ENCODE peak calls at places on chromosomes 7 and 10, in nine cellular contexts. One of them, this sample, is unnamed.

GRCh38 chr7:157832866-157833607 is 496.2 kb downstream of the DNAJB6 start:
- DNase-seq in HEK293T: no peak
- DNase-seq in activated naive CD8-positive, alpha-beta T cell treated with anti-CD3 and anti-CD28 coated beads for 36 hours: no peak
- DNase-seq in ELR: no peak
- DNase-seq in naive thymus-derived CD4-positive, alpha-beta T cell: no peak
- DNase-seq in HCT116: no peak
- DNase-seq in HTR-8/SVneo: no peak
- DNase-seq in GM13977: no peak
- DNase-seq in Daoy: no peak
- DNase-seq in this sample: no peak

GRCh38 chr7:41134242-41134872 is 568.5 kb downstream of the INHBA start:
- DNase-seq in HEK293T: no peak
- DNase-seq in activated naive CD8-positive, alpha-beta T cell treated with anti-CD3 and anti-CD28 coated beads for 36 hours: no peak
- DNase-seq in ELR: peak
- DNase-seq in naive thymus-derived CD4-positive, alpha-beta T cell: no peak
- DNase-seq in HCT116: no peak
- DNase-seq in HTR-8/SVneo: peak
- DNase-seq in GM13977: peak
- DNase-seq in Daoy: peak
- DNase-seq in this sample: no peak

GRCh38 chr7:25708211-25708610 is 443.8 kb upstream of the NFE2L3 start:
- DNase-seq in HEK293T: no peak
- DNase-seq in activated naive CD8-positive, alpha-beta T cell treated with anti-CD3 and anti-CD28 coated beads for 36 hours: no peak
- DNase-seq in ELR: no peak
- DNase-seq in naive thymus-derived CD4-positive, alpha-beta T cell: no peak
- DNase-seq in HCT116: no peak
- DNase-seq in HTR-8/SVneo: no peak
- DNase-seq in GM13977: no peak
- DNase-seq in Daoy: no peak
- DNase-seq in this sample: no peak

GRCh38 chr10:124894569-124895215 is 47.2 kb upstream of the ZRANB1 start:
- DNase-seq in HEK293T: no peak
- DNase-seq in activated naive CD8-positive, alpha-beta T cell treated with anti-CD3 and anti-CD28 coated beads for 36 hours: no peak
- DNase-seq in ELR: peak
- DNase-seq in naive thymus-derived CD4-positive, alpha-beta T cell: no peak
- DNase-seq in HCT116: no peak
- DNase-seq in HTR-8/SVneo: no peak
- DNase-seq in GM13977: no peak
- DNase-seq in Daoy: no peak
- DNase-seq in this sample: no peak

GRCh38 chr10:29947701-29948060 is 111.7 kb downstream of the JCAD start:
- DNase-seq in HEK293T: no peak
- DNase-seq in activated naive CD8-positive, alpha-beta T cell treated with anti-CD3 and anti-CD28 coated beads for 36 hours: no peak
- DNase-seq in ELR: peak
- DNase-seq in naive thymus-derived CD4-positive, alpha-beta T cell: no peak
- DNase-seq in HCT116: no peak
- DNase-seq in HTR-8/SVneo: no peak
- DNase-seq in GM13977: no peak
- DNase-seq in Daoy: no peak
- DNase-seq in this sample: peak

GRCh38 chr10:93512565-93512964 is 16.2 kb downstream of the CEP55 start:
- DNase-seq in HEK293T: no peak
- DNase-seq in activated naive CD8-positive, alpha-beta T cell treated with anti-CD3 and anti-CD28 coated beads for 36 hours: no peak
- DNase-seq in ELR: peak
- DNase-seq in naive thymus-derived CD4-positive, alpha-beta T cell: no peak
- DNase-seq in HCT116: no peak
- DNase-seq in HTR-8/SVneo: no peak
- DNase-seq in GM13977: no peak
- DNase-seq in Daoy: peak
- DNase-seq in this sample: peak

GRCh38 chr7:82230826-82231581 is 212.6 kb downstream of the CACNA2D1 start:
- DNase-seq in HEK293T: no peak
- DNase-seq in activated naive CD8-positive, alpha-beta T cell treated with anti-CD3 and anti-CD28 coated beads for 36 hours: no peak
- DNase-seq in ELR: no peak
- DNase-seq in naive thymus-derived CD4-positive, alpha-beta T cell: no peak
- DNase-seq in HCT116: no peak
- DNase-seq in HTR-8/SVneo: no peak
- DNase-seq in GM13977: no peak
- DNase-seq in Daoy: no peak
- DNase-seq in this sample: no peak

GRCh38 chr7:130880668-130881067 is 146.7 kb upstream of the KLF14 start:
- DNase-seq in HEK293T: no peak
- DNase-seq in activated naive CD8-positive, alpha-beta T cell treated with anti-CD3 and anti-CD28 coated beads for 36 hours: no peak
- DNase-seq in ELR: peak
- DNase-seq in naive thymus-derived CD4-positive, alpha-beta T cell: no peak
- DNase-seq in HCT116: no peak
- DNase-seq in HTR-8/SVneo: no peak
- DNase-seq in GM13977: no peak
- DNase-seq in Daoy: no peak
- DNase-seq in this sample: no peak

GRCh38 chr7:139696547-139696946 is 81.3 kb downstream of the HIPK2 start:
- DNase-seq in HEK293T: no peak
- DNase-seq in activated naive CD8-positive, alpha-beta T cell treated with anti-CD3 and anti-CD28 coated beads for 36 hours: no peak
- DNase-seq in ELR: no peak
- DNase-seq in naive thymus-derived CD4-positive, alpha-beta T cell: peak
- DNase-seq in HCT116: no peak
- DNase-seq in HTR-8/SVneo: no peak
- DNase-seq in GM13977: peak
- DNase-seq in Daoy: no peak
- DNase-seq in this sample: no peak

GRCh38 chr10:14971867-14972448 is 12.8 kb downstream of the MEIG1 start:
- DNase-seq in HEK293T: no peak
- DNase-seq in activated naive CD8-positive, alpha-beta T cell treated with anti-CD3 and anti-CD28 coated beads for 36 hours: peak
- DNase-seq in ELR: peak
- DNase-seq in naive thymus-derived CD4-positive, alpha-beta T cell: peak
- DNase-seq in HCT116: no peak
- DNase-seq in HTR-8/SVneo: no peak
- DNase-seq in GM13977: no peak
- DNase-seq in Daoy: peak
- DNase-seq in this sample: peak

GRCh38 chr10:71431945-71432905 is 35.5 kb downstream of the CDH23 start:
- DNase-seq in HEK293T: no peak
- DNase-seq in activated naive CD8-positive, alpha-beta T cell treated with anti-CD3 and anti-CD28 coated beads for 36 hours: no peak
- DNase-seq in ELR: peak
- DNase-seq in naive thymus-derived CD4-positive, alpha-beta T cell: no peak
- DNase-seq in HCT116: no peak
- DNase-seq in HTR-8/SVneo: no peak
- DNase-seq in GM13977: no peak
- DNase-seq in Daoy: no peak
- DNase-seq in this sample: no peak

GRCh38 chr10:85786401-85786899 is 580.1 kb downstream of the GRID1 start:
- DNase-seq in HEK293T: peak
- DNase-seq in activated naive CD8-positive, alpha-beta T cell treated with anti-CD3 and anti-CD28 coated beads for 36 hours: no peak
- DNase-seq in ELR: no peak
- DNase-seq in naive thymus-derived CD4-positive, alpha-beta T cell: no peak
- DNase-seq in HCT116: peak
- DNase-seq in HTR-8/SVneo: no peak
- DNase-seq in GM13977: no peak
- DNase-seq in Daoy: no peak
- DNase-seq in this sample: no peak

GRCh38 chr7:33698006-33698405 is 207.3 kb upstream of the BMPER start:
- DNase-seq in HEK293T: no peak
- DNase-seq in activated naive CD8-positive, alpha-beta T cell treated with anti-CD3 and anti-CD28 coated beads for 36 hours: no peak
- DNase-seq in ELR: peak
- DNase-seq in naive thymus-derived CD4-positive, alpha-beta T cell: no peak
- DNase-seq in HCT116: no peak
- DNase-seq in HTR-8/SVneo: no peak
- DNase-seq in GM13977: no peak
- DNase-seq in Daoy: peak
- DNase-seq in this sample: no peak

GRCh38 chr10:95350212-95350829 is 59.5 kb upstream of the PDLIM1 start:
- DNase-seq in HEK293T: no peak
- DNase-seq in activated naive CD8-positive, alpha-beta T cell treated with anti-CD3 and anti-CD28 coated beads for 36 hours: no peak
- DNase-seq in ELR: no peak
- DNase-seq in naive thymus-derived CD4-positive, alpha-beta T cell: no peak
- DNase-seq in HCT116: no peak
- DNase-seq in HTR-8/SVneo: no peak
- DNase-seq in GM13977: no peak
- DNase-seq in Daoy: no peak
- DNase-seq in this sample: no peak

GRCh38 chr10:119919271-119919670 is 26.7 kb downstream of the SEC23IP start:
- DNase-seq in HEK293T: no peak
- DNase-seq in activated naive CD8-positive, alpha-beta T cell treated with anti-CD3 and anti-CD28 coated beads for 36 hours: no peak
- DNase-seq in ELR: no peak
- DNase-seq in naive thymus-derived CD4-positive, alpha-beta T cell: no peak
- DNase-seq in HCT116: no peak
- DNase-seq in HTR-8/SVneo: no peak
- DNase-seq in GM13977: no peak
- DNase-seq in Daoy: no peak
- DNase-seq in this sample: no peak

GRCh38 chr10:117075064-117075463 is 63.0 kb downstream of the VAX1 start:
- DNase-seq in HEK293T: no peak
- DNase-seq in activated naive CD8-positive, alpha-beta T cell treated with anti-CD3 and anti-CD28 coated beads for 36 hours: no peak
- DNase-seq in ELR: peak
- DNase-seq in naive thymus-derived CD4-positive, alpha-beta T cell: no peak
- DNase-seq in HCT116: no peak
- DNase-seq in HTR-8/SVneo: no peak
- DNase-seq in GM13977: no peak
- DNase-seq in Daoy: no peak
- DNase-seq in this sample: no peak

GRCh38 chr10:113412161-113412560 is 140.7 kb upstream of the HABP2 start:
- DNase-seq in HEK293T: no peak
- DNase-seq in activated naive CD8-positive, alpha-beta T cell treated with anti-CD3 and anti-CD28 coated beads for 36 hours: no peak
- DNase-seq in ELR: no peak
- DNase-seq in naive thymus-derived CD4-positive, alpha-beta T cell: no peak
- DNase-seq in HCT116: no peak
- DNase-seq in HTR-8/SVneo: no peak
- DNase-seq in GM13977: no peak
- DNase-seq in Daoy: no peak
- DNase-seq in this sample: no peak

GRCh38 chr7:158413962-158414961 is 173.4 kb downstream of the PTPRN2 start:
- DNase-seq in HEK293T: no peak
- DNase-seq in activated naive CD8-positive, alpha-beta T cell treated with anti-CD3 and anti-CD28 coated beads for 36 hours: no peak
- DNase-seq in ELR: no peak
- DNase-seq in naive thymus-derived CD4-positive, alpha-beta T cell: no peak
- DNase-seq in HCT116: no peak
- DNase-seq in HTR-8/SVneo: no peak
- DNase-seq in GM13977: no peak
- DNase-seq in Daoy: peak
- DNase-seq in this sample: no peak

GRCh38 chr7:140656548-140657515 is 15.9 kb upstream of the ADCK2 start:
- DNase-seq in HEK293T: no peak
- DNase-seq in activated naive CD8-positive, alpha-beta T cell treated with anti-CD3 and anti-CD28 coated beads for 36 hours: peak
- DNase-seq in ELR: peak
- DNase-seq in naive thymus-derived CD4-positive, alpha-beta T cell: peak
- DNase-seq in HCT116: no peak
- DNase-seq in HTR-8/SVneo: no peak
- DNase-seq in GM13977: peak
- DNase-seq in Daoy: peak
- DNase-seq in this sample: peak

GRCh38 chr7:23184709-23185354 is 3.0 kb downstream of the NUP42 start:
- DNase-seq in HEK293T: peak
- DNase-seq in activated naive CD8-positive, alpha-beta T cell treated with anti-CD3 and anti-CD28 coated beads for 36 hours: no peak
- DNase-seq in ELR: peak
- DNase-seq in naive thymus-derived CD4-positive, alpha-beta T cell: no peak
- DNase-seq in HCT116: peak
- DNase-seq in HTR-8/SVneo: peak
- DNase-seq in GM13977: no peak
- DNase-seq in Daoy: peak
- DNase-seq in this sample: peak

GRCh38 chr7:134766779-134767566 is 12.5 kb upstream of the CALD1 start:
- DNase-seq in HEK293T: no peak
- DNase-seq in activated naive CD8-positive, alpha-beta T cell treated with anti-CD3 and anti-CD28 coated beads for 36 hours: no peak
- DNase-seq in ELR: no peak
- DNase-seq in naive thymus-derived CD4-positive, alpha-beta T cell: no peak
- DNase-seq in HCT116: no peak
- DNase-seq in HTR-8/SVneo: peak
- DNase-seq in GM13977: peak
- DNase-seq in Daoy: no peak
- DNase-seq in this sample: no peak

GRCh38 chr7:139118234-139118802 is 8.8 kb upstream of the ZC3HAV1 start:
- DNase-seq in HEK293T: peak
- DNase-seq in activated naive CD8-positive, alpha-beta T cell treated with anti-CD3 and anti-CD28 coated beads for 36 hours: no peak
- DNase-seq in ELR: peak
- DNase-seq in naive thymus-derived CD4-positive, alpha-beta T cell: no peak
- DNase-seq in HCT116: peak
- DNase-seq in HTR-8/SVneo: no peak
- DNase-seq in GM13977: peak
- DNase-seq in Daoy: peak
- DNase-seq in this sample: peak

GRCh38 chr10:49309691-49310371 is 10.9 kb downstream of the C10orf71 start:
- DNase-seq in HEK293T: no peak
- DNase-seq in activated naive CD8-positive, alpha-beta T cell treated with anti-CD3 and anti-CD28 coated beads for 36 hours: peak
- DNase-seq in ELR: no peak
- DNase-seq in naive thymus-derived CD4-positive, alpha-beta T cell: no peak
- DNase-seq in HCT116: no peak
- DNase-seq in HTR-8/SVneo: no peak
- DNase-seq in GM13977: peak
- DNase-seq in Daoy: no peak
- DNase-seq in this sample: no peak

GRCh38 chr10:70551971-70552422 is 50.5 kb downstream of the PRF1 start:
- DNase-seq in HEK293T: no peak
- DNase-seq in activated naive CD8-positive, alpha-beta T cell treated with anti-CD3 and anti-CD28 coated beads for 36 hours: no peak
- DNase-seq in ELR: peak
- DNase-seq in naive thymus-derived CD4-positive, alpha-beta T cell: no peak
- DNase-seq in HCT116: no peak
- DNase-seq in HTR-8/SVneo: no peak
- DNase-seq in GM13977: no peak
- DNase-seq in Daoy: no peak
- DNase-seq in this sample: no peak

GRCh38 chr7:112573302-112574039 is 92.7 kb downstream of the LSMEM1 start:
- DNase-seq in HEK293T: peak
- DNase-seq in activated naive CD8-positive, alpha-beta T cell treated with anti-CD3 and anti-CD28 coated beads for 36 hours: no peak
- DNase-seq in ELR: peak
- DNase-seq in naive thymus-derived CD4-positive, alpha-beta T cell: no peak
- DNase-seq in HCT116: no peak
- DNase-seq in HTR-8/SVneo: no peak
- DNase-seq in GM13977: no peak
- DNase-seq in Daoy: peak
- DNase-seq in this sample: no peak

GRCh38 chr7:22137026-22137425 is 191.3 kb upstream of the CDCA7L start:
- DNase-seq in HEK293T: no peak
- DNase-seq in activated naive CD8-positive, alpha-beta T cell treated with anti-CD3 and anti-CD28 coated beads for 36 hours: no peak
- DNase-seq in ELR: peak
- DNase-seq in naive thymus-derived CD4-positive, alpha-beta T cell: no peak
- DNase-seq in HCT116: no peak
- DNase-seq in HTR-8/SVneo: no peak
- DNase-seq in GM13977: no peak
- DNase-seq in Daoy: no peak
- DNase-seq in this sample: no peak

GRCh38 chr7:22627136-22627535 is 99.9 kb upstream of the IL6 start:
- DNase-seq in HEK293T: no peak
- DNase-seq in activated naive CD8-positive, alpha-beta T cell treated with anti-CD3 and anti-CD28 coated beads for 36 hours: no peak
- DNase-seq in ELR: no peak
- DNase-seq in naive thymus-derived CD4-positive, alpha-beta T cell: no peak
- DNase-seq in HCT116: no peak
- DNase-seq in HTR-8/SVneo: peak
- DNase-seq in GM13977: no peak
- DNase-seq in Daoy: peak
- DNase-seq in this sample: peak

GRCh38 chr7:99953649-99954048 is 22.2 kb downstream of the AZGP1 start:
- DNase-seq in HEK293T: no peak
- DNase-seq in activated naive CD8-positive, alpha-beta T cell treated with anti-CD3 and anti-CD28 coated beads for 36 hours: no peak
- DNase-seq in ELR: no peak
- DNase-seq in naive thymus-derived CD4-positive, alpha-beta T cell: no peak
- DNase-seq in HCT116: no peak
- DNase-seq in HTR-8/SVneo: no peak
- DNase-seq in GM13977: no peak
- DNase-seq in Daoy: no peak
- DNase-seq in this sample: no peak

GRCh38 chr7:76216683-76217082 is 15.0 kb downstream of the SRRM3 start:
- DNase-seq in HEK293T: no peak
- DNase-seq in activated naive CD8-positive, alpha-beta T cell treated with anti-CD3 and anti-CD28 coated beads for 36 hours: no peak
- DNase-seq in ELR: no peak
- DNase-seq in naive thymus-derived CD4-positive, alpha-beta T cell: no peak
- DNase-seq in HCT116: no peak
- DNase-seq in HTR-8/SVneo: no peak
- DNase-seq in GM13977: no peak
- DNase-seq in Daoy: no peak
- DNase-seq in this sample: no peak

GRCh38 chr10:97718178-97718577 is 4.6 kb downstream of the MARVELD1 start:
- DNase-seq in HEK293T: no peak
- DNase-seq in activated naive CD8-positive, alpha-beta T cell treated with anti-CD3 and anti-CD28 coated beads for 36 hours: no peak
- DNase-seq in ELR: no peak
- DNase-seq in naive thymus-derived CD4-positive, alpha-beta T cell: no peak
- DNase-seq in HCT116: no peak
- DNase-seq in HTR-8/SVneo: no peak
- DNase-seq in GM13977: no peak
- DNase-seq in Daoy: no peak
- DNase-seq in this sample: no peak

GRCh38 chr10:33015798-33016547 is 57.9 kb upstream of the ITGB1 start:
- DNase-seq in HEK293T: no peak
- DNase-seq in activated naive CD8-positive, alpha-beta T cell treated with anti-CD3 and anti-CD28 coated beads for 36 hours: no peak
- DNase-seq in ELR: peak
- DNase-seq in naive thymus-derived CD4-positive, alpha-beta T cell: no peak
- DNase-seq in HCT116: no peak
- DNase-seq in HTR-8/SVneo: no peak
- DNase-seq in GM13977: no peak
- DNase-seq in Daoy: peak
- DNase-seq in this sample: no peak